ENCODE peak calls at places on chromosomes 6 and 20, in seven cellular contexts. One of them, this sample, is unnamed.

GRCh38 chr20:48723308-48724264 is 104.2 kb downstream of the PREX1 start:
- DNase-seq in BJ: no peak
- DNase-seq in heart right ventricle: no peak
- DNase-seq in hepatocyte: peak; percentile 34
- DNase-seq in cardiac muscle cell: no peak
- DNase-seq in fibroblast of mammary gland: no peak
- DNase-seq in IMR-90: no peak
- DNase-seq in this sample: no peak

GRCh38 chr6:127637830-127638229 is 60.9 kb downstream of the C6orf58 start:
- DNase-seq in BJ: no peak
- DNase-seq in heart right ventricle: no peak
- DNase-seq in IMR-90: no peak
- DNase-seq in fibroblast of mammary gland: peak; percentile 28
- DNase-seq in cardiac muscle cell: no peak
- DNase-seq in hepatocyte: no peak
- DNase-seq in this sample: peak; percentile 31

GRCh38 chr6:38432479-38432878 is 207.2 kb downstream of the BTBD9 start:
- DNase-seq in BJ: no peak
- DNase-seq in hepatocyte: no peak
- DNase-seq in IMR-90: peak; percentile 19
- DNase-seq in fibroblast of mammary gland: peak; percentile 57
- DNase-seq in cardiac muscle cell: no peak
- DNase-seq in heart right ventricle: no peak
- DNase-seq in this sample: peak; percentile 6

GRCh38 chr20:48339147-48339985 is 488.4 kb downstream of the PREX1 start:
- DNase-seq in fibroblast of mammary gland: peak; percentile 80
- DNase-seq in heart right ventricle: no peak
- DNase-seq in IMR-90: peak; percentile 77
- DNase-seq in hepatocyte: peak; percentile 55
- DNase-seq in cardiac muscle cell: no peak
- DNase-seq in BJ: no peak
- DNase-seq in this sample: peak; percentile 77

GRCh38 chr6:130489514-130489913 is 123.7 kb downstream of the TMEM200A start:
- DNase-seq in heart right ventricle: no peak
- DNase-seq in cardiac muscle cell: no peak
- DNase-seq in fibroblast of mammary gland: no peak
- DNase-seq in IMR-90: no peak
- DNase-seq in hepatocyte: no peak
- DNase-seq in BJ: no peak
- DNase-seq in this sample: no peak

GRCh38 chr20:16475225-16475624 is 98.0 kb downstream of the KIF16B start:
- DNase-seq in IMR-90: peak; percentile 72
- DNase-seq in fibroblast of mammary gland: no peak
- DNase-seq in heart right ventricle: no peak
- DNase-seq in BJ: no peak
- DNase-seq in cardiac muscle cell: peak; percentile 12
- DNase-seq in hepatocyte: peak; percentile 49
- DNase-seq in this sample: peak; percentile 42

GRCh38 chr6:23855497-23856116 is 270.4 kb upstream of the NRSN1 start:
- DNase-seq in BJ: no peak
- DNase-seq in fibroblast of mammary gland: no peak
- DNase-seq in hepatocyte: no peak
- DNase-seq in cardiac muscle cell: no peak
- DNase-seq in IMR-90: no peak
- DNase-seq in heart right ventricle: no peak
- DNase-seq in this sample: no peak

GRCh38 chr6:116524236-116524635 is 12.8 kb downstream of the CALHM5 start:
- DNase-seq in cardiac muscle cell: no peak
- DNase-seq in fibroblast of mammary gland: no peak
- DNase-seq in hepatocyte: no peak
- DNase-seq in heart right ventricle: no peak
- DNase-seq in IMR-90: no peak
- DNase-seq in BJ: no peak
- DNase-seq in this sample: no peak

GRCh38 chr20:15205719-15206118 is 868.3 kb upstream of the FLRT3 start:
- DNase-seq in BJ: no peak
- DNase-seq in fibroblast of mammary gland: no peak
- DNase-seq in IMR-90: no peak
- DNase-seq in cardiac muscle cell: no peak
- DNase-seq in hepatocyte: no peak
- DNase-seq in heart right ventricle: no peak
- DNase-seq in this sample: no peak

GRCh38 chr6:67345946-67346345 is 1289.1 kb upstream of the ADGRB3 start:
- DNase-seq in fibroblast of mammary gland: peak; percentile 0
- DNase-seq in cardiac muscle cell: no peak
- DNase-seq in IMR-90: no peak
- DNase-seq in BJ: no peak
- DNase-seq in hepatocyte: no peak
- DNase-seq in heart right ventricle: no peak
- DNase-seq in this sample: peak; percentile 13

GRCh38 chr20:53141651-53142050 is 169.5 kb downstream of the TSHZ2 start:
- DNase-seq in cardiac muscle cell: peak; percentile 94
- DNase-seq in IMR-90: no peak
- DNase-seq in fibroblast of mammary gland: no peak
- DNase-seq in hepatocyte: no peak
- DNase-seq in BJ: no peak
- DNase-seq in heart right ventricle: peak; percentile 20
- DNase-seq in this sample: no peak

GRCh38 chr20:49979030-49979832 is 3.5 kb upstream of the SNAI1 start:
- DNase-seq in fibroblast of mammary gland: no peak
- DNase-seq in hepatocyte: peak; percentile 70
- DNase-seq in IMR-90: no peak
- DNase-seq in cardiac muscle cell: peak; percentile 75
- DNase-seq in BJ: no peak
- DNase-seq in heart right ventricle: peak; percentile 65
- DNase-seq in this sample: peak; percentile 33

GRCh38 chr6:134063121-134063965 is 10.9 kb upstream of the SLC2A12 start:
- DNase-seq in heart right ventricle: no peak
- DNase-seq in fibroblast of mammary gland: no peak
- DNase-seq in cardiac muscle cell: peak; percentile 11
- DNase-seq in IMR-90: peak; percentile 32
- DNase-seq in BJ: no peak
- DNase-seq in hepatocyte: no peak
- DNase-seq in this sample: no peak

GRCh38 chr20:15555913-15556312 is 1017.3 kb downstream of the KIF16B start:
- DNase-seq in heart right ventricle: no peak
- DNase-seq in hepatocyte: peak; percentile 9
- DNase-seq in BJ: peak; percentile 19
- DNase-seq in IMR-90: no peak
- DNase-seq in cardiac muscle cell: no peak
- DNase-seq in fibroblast of mammary gland: no peak
- DNase-seq in this sample: no peak

GRCh38 chr20:8121666-8122065 is 10.4 kb upstream of the PLCB1 start:
- DNase-seq in hepatocyte: no peak
- DNase-seq in BJ: no peak
- DNase-seq in IMR-90: no peak
- DNase-seq in cardiac muscle cell: no peak
- DNase-seq in fibroblast of mammary gland: no peak
- DNase-seq in heart right ventricle: no peak
- DNase-seq in this sample: no peak

GRCh38 chr20:63619086-63619485 is 7.8 kb downstream of the GMEB2 start:
- DNase-seq in cardiac muscle cell: no peak
- DNase-seq in IMR-90: no peak
- DNase-seq in hepatocyte: no peak
- DNase-seq in fibroblast of mammary gland: no peak
- DNase-seq in heart right ventricle: no peak
- DNase-seq in BJ: no peak
- DNase-seq in this sample: no peak

GRCh38 chr20:36604952-36605308 is 649 bp upstream of the RAB5IF start:
- DNase-seq in heart right ventricle: peak; percentile 28
- DNase-seq in hepatocyte: no peak
- DNase-seq in IMR-90: no peak
- DNase-seq in BJ: no peak
- DNase-seq in cardiac muscle cell: no peak
- DNase-seq in fibroblast of mammary gland: peak; percentile 19
- DNase-seq in this sample: no peak

GRCh38 chr6:167302796-167303195 is 11.7 kb downstream of the UNC93A start:
- DNase-seq in hepatocyte: no peak
- DNase-seq in IMR-90: no peak
- DNase-seq in cardiac muscle cell: no peak
- DNase-seq in heart right ventricle: no peak
- DNase-seq in BJ: no peak
- DNase-seq in fibroblast of mammary gland: no peak
- DNase-seq in this sample: no peak

GRCh38 chr20:19205999-19206398 is 6.4 kb upstream of the SLC24A3 start:
- DNase-seq in hepatocyte: peak; percentile 84
- DNase-seq in cardiac muscle cell: peak; percentile 79
- DNase-seq in BJ: no peak
- DNase-seq in IMR-90: peak; percentile 10
- DNase-seq in heart right ventricle: peak; percentile 81
- DNase-seq in fibroblast of mammary gland: peak; percentile 44
- DNase-seq in this sample: peak; percentile 44

GRCh38 chr20:57398901-57399535 is 7.8 kb downstream of the RBM38 start:
- DNase-seq in heart right ventricle: no peak
- DNase-seq in hepatocyte: no peak
- DNase-seq in fibroblast of mammary gland: no peak
- DNase-seq in cardiac muscle cell: no peak
- DNase-seq in BJ: no peak
- DNase-seq in IMR-90: no peak
- DNase-seq in this sample: no peak

GRCh38 chr6:160510976-160511617 is 153.0 kb downstream of the LPA start:
- DNase-seq in fibroblast of mammary gland: no peak
- DNase-seq in BJ: no peak
- DNase-seq in hepatocyte: no peak
- DNase-seq in cardiac muscle cell: no peak
- DNase-seq in heart right ventricle: no peak
- DNase-seq in IMR-90: no peak
- DNase-seq in this sample: no peak

GRCh38 chr20:31675828-31676533 is 38.3 kb downstream of the COX4I2 start:
- DNase-seq in IMR-90: peak; percentile 25
- DNase-seq in cardiac muscle cell: peak; percentile 29
- DNase-seq in fibroblast of mammary gland: peak; percentile 80
- DNase-seq in heart right ventricle: no peak
- DNase-seq in BJ: no peak
- DNase-seq in hepatocyte: no peak
- DNase-seq in this sample: peak; percentile 71

DNA sequence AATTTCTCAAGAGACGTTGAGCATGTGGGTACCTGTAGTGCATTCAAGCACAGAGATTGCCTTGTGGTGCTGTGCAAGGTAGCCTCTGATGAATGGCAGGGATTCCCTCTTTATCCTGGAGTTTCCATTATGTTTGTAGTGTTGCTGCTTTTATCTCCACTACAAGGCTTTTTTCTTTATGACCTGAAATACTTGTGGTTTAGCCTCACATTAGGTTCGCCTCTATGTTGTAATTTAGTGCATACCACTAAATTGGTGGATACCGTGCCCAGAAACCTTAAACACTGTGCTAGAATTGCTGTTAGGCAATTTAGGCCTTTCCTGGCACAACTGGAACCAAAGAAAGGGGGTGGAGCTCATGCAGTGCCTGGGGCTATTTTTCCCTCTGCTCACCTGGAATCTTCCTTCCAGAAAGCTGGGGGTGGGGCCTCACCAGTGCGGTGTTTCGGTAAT is 76.7 kb downstream of the NCOA7 start:
- DNase-seq in cardiac muscle cell: no peak
- DNase-seq in BJ: peak; percentile 68
- DNase-seq in fibroblast of mammary gland: peak; percentile 72
- DNase-seq in hepatocyte: peak; percentile 25
- DNase-seq in heart right ventricle: no peak
- DNase-seq in IMR-90: peak; percentile 84
- DNase-seq in this sample: peak; percentile 90
- H3K4me3 ChIP-seq in cardiac muscle cell: no peak overlapping the region
- H3K4me3 ChIP-seq in BJ: no peak overlapping the region
- H3K4me3 ChIP-seq in fibroblast of mammary gland: no peak overlapping the region
- H3K4me3 ChIP-seq in hepatocyte: no peak overlapping the region
- H3K4me3 ChIP-seq in heart right ventricle: no peak overlapping the region
- H3K4me3 ChIP-seq in IMR-90: no peak overlapping the region
- H3K4me3 ChIP-seq in this sample: no peak overlapping the region

GRCh38 chr6:90217621-90218496 is 78.8 kb downstream of the BACH2 start:
- DNase-seq in heart right ventricle: no peak
- DNase-seq in IMR-90: no peak
- DNase-seq in BJ: peak; percentile 34
- DNase-seq in hepatocyte: no peak
- DNase-seq in fibroblast of mammary gland: peak; percentile 84
- DNase-seq in cardiac muscle cell: peak; percentile 85
- DNase-seq in this sample: no peak
- H3K4me3 ChIP-seq in heart right ventricle: peak overlapping the region; percentile 47
- H3K4me3 ChIP-seq in IMR-90: peak overlapping the region; percentile 13
- H3K4me3 ChIP-seq in BJ: peak overlapping the region; percentile 1
- H3K4me3 ChIP-seq in hepatocyte: no peak overlapping the region
- H3K4me3 ChIP-seq in fibroblast of mammary gland: peak overlapping the region; percentile 31
- H3K4me3 ChIP-seq in cardiac muscle cell: no peak overlapping the region
- H3K4me3 ChIP-seq in this sample: peak overlapping the region; percentile 35

DNA sequence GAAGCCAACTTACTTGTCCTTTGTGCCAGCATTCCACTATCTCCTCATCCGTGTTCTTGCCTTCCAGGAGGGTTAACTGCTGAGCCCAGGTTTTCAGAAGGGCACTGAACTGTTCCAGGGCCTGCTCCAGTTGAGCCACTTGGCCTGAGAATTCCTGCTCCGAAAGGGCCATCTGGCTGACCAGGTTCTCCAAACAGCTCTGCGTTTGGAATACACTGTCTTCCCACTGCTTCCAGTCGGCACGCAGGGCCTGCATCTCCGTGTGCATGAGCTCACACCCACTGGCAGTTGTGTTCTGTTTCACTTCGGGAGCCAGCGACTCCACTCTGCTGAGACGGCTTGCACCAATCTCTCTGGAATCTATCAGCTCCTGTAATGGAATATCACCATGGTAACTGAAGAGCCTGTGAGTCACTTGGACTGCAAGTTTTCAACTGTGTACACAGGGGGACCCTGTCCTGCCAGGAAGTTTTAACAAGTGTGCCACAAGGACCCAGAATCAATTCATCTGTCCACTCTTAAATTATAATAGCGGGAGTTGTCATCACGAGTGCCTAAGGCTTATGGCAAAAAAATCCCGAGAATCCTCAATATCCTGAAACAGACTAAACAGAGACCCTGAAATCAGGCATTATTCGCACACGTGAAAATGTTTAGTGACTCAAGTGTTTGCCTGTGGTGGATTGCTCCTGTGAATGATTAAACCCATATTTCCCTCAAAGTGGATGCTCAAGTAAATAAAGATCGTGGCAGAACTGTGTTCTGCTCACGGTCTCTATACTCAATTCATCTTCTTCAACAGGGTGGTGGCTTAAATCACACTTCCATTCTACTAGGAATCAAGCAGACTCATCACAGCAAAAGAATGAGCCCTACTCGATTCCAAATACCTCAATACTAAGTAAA is 255.9 kb downstream of the SYNE1 start:
- DNase-seq in IMR-90: peak; percentile 97
- DNase-seq in cardiac muscle cell: peak; percentile 88
- DNase-seq in heart right ventricle: peak; percentile 70
- DNase-seq in fibroblast of mammary gland: peak; percentile 95
- DNase-seq in hepatocyte: peak; percentile 93
- DNase-seq in BJ: peak; percentile 91
- DNase-seq in this sample: peak; percentile 96
- H3K4me3 ChIP-seq in IMR-90: peak overlapping the region; percentile 37
- H3K4me3 ChIP-seq in cardiac muscle cell: peak overlapping the region; percentile 60
- H3K4me3 ChIP-seq in heart right ventricle: peak overlapping the region; percentile 61
- H3K4me3 ChIP-seq in fibroblast of mammary gland: peak overlapping the region; percentile 68
- H3K4me3 ChIP-seq in hepatocyte: peak overlapping the region; percentile 33
- H3K4me3 ChIP-seq in BJ: peak overlapping the region; percentile 52
- H3K4me3 ChIP-seq in this sample: peak overlapping the region; percentile 67

DNA sequence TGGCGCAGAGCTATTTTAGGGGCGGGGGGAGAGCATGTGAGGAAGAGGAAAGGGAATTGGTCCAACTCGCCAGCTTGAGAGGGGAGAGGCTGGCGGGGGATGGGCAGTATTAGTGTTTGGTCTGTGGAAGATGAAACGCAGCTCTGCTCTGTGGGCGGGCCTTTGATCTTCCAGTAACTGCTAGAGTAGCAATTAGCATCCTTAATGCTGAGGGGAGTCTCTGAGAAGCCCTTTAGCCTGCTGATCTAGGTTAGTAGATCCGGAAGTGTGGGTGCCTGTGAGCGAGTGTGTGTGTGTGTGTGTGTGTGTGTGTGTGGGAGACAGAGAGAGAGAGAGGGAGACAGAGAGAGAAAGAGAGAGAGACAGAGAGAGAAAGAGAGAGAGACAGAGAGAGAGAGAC is 117.2 kb upstream of the BACH2 start:
- DNase-seq in cardiac muscle cell: peak; percentile 77
- DNase-seq in heart right ventricle: no peak
- DNase-seq in fibroblast of mammary gland: peak; percentile 10
- DNase-seq in BJ: no peak
- DNase-seq in IMR-90: peak; percentile 12
- DNase-seq in hepatocyte: peak; percentile 61
- DNase-seq in this sample: no peak
- H3K4me3 ChIP-seq in cardiac muscle cell: no peak overlapping the region
- H3K4me3 ChIP-seq in heart right ventricle: peak overlapping the region; percentile 42
- H3K4me3 ChIP-seq in fibroblast of mammary gland: no peak overlapping the region
- H3K4me3 ChIP-seq in BJ: no peak overlapping the region
- H3K4me3 ChIP-seq in IMR-90: peak overlapping the region; percentile 21
- H3K4me3 ChIP-seq in hepatocyte: no peak overlapping the region
- H3K4me3 ChIP-seq in this sample: no peak overlapping the region